ENCODE peak calls at places on chromosomes 11 and 22, in ten cellular contexts. V is Panc1, Y is endothelial cell of umbilical vein, Z is HL-60, O is HCT116, L is transverse colon, G is K562, N is suprapubic skin, D is HepG2, R is stomach. Q is an unnamed sample.

GRCh38 chr22:32852346-32853251 is 51.1 kb downstream of the TIMP3 start:
- DNase-seq in V (no peak), Y (no peak), Z (no peak), O (no peak), L (no peak), G (peak), N (no peak), D (no peak), R (no peak), Q (no peak)

GRCh38 chr11:95108671-95109551 is 19.3 kb downstream of the ENDOD1 start:
- DNase-seq in V (no peak), Y (peak), Z (no peak), O (no peak), L (no peak), G (peak), N (no peak), D (no peak), R (no peak), Q (no peak)

GRCh38 chr11:93849751-93850584 is 450 bp downstream of the VSTM5 start:
- DNase-seq in V (no peak), Y (peak), Z (no peak), O (no peak), L (peak), G (peak), N (no peak), D (no peak), R (peak), Q (no peak)

GRCh38 chr11:76385903-76386302 is 4.8 kb downstream of the GVQW3 start:
- DNase-seq in V (no peak), Y (no peak), Z (no peak), O (no peak), L (peak), G (no peak), N (no peak), D (peak), R (no peak), Q (no peak)

GRCh38 chr11:9831122-9831521 is 167.2 kb downstream of the SWAP70 start:
- DNase-seq in V (no peak), Y (no peak), Z (no peak), O (no peak), L (no peak), G (no peak), N (no peak), D (no peak), R (no peak), Q (no peak)

GRCh38 chr22:19174106-19175025 is 4.2 kb downstream of the SLC25A1 start:
- DNase-seq in V (no peak), Y (no peak), Z (peak), O (no peak), L (no peak), G (no peak), N (no peak), D (peak), R (no peak), Q (no peak)

GRCh38 chr11:28964811-28965210 is 856.6 kb downstream of the METTL15 start:
- DNase-seq in V (no peak), Y (no peak), Z (no peak), O (no peak), L (no peak), G (no peak), N (no peak), D (no peak), R (no peak), Q (no peak)

GRCh38 chr11:28671326-28671725 is 563.1 kb downstream of the METTL15 start:
- DNase-seq in V (no peak), Y (no peak), Z (no peak), O (no peak), L (no peak), G (no peak), N (no peak), D (no peak), R (no peak), Q (no peak)

GRCh38 chr22:30705710-30706651 is 11.3 kb downstream of the OSBP2 start:
- DNase-seq in V (no peak), Y (no peak), Z (no peak), O (peak), L (peak), G (no peak), N (no peak), D (peak), R (no peak), Q (no peak)

GRCh38 chr11:45331839-45332485 is 45.8 kb upstream of the SYT13 start:
- DNase-seq in V (peak), Y (peak), Z (no peak), O (no peak), L (no peak), G (no peak), N (no peak), D (no peak), R (no peak), Q (no peak)

GRCh38 chr11:47413908-47414684 is 5.7 kb downstream of the SLC39A13 start:
- DNase-seq in V (no peak), Y (no peak), Z (no peak), O (no peak), L (no peak), G (no peak), N (no peak), D (no peak), R (no peak), Q (no peak)

GRCh38 chr22:30290318-30290678 is 993 bp upstream of the CASTOR1 start:
- DNase-seq in V (no peak), Y (peak), Z (no peak), O (no peak), L (no peak), G (no peak), N (no peak), D (no peak), R (no peak), Q (no peak)

GRCh38 chr11:37264783-37265182 is 666.7 kb upstream of the RAG2 start:
- DNase-seq in V (no peak), Y (no peak), Z (no peak), O (no peak), L (no peak), G (no peak), N (no peak), D (no peak), R (no peak), Q (no peak)

GRCh38 chr11:114111369-114112042 is 52.0 kb downstream of the ZBTB16 start:
- DNase-seq in V (no peak), Y (peak), Z (no peak), O (no peak), L (no peak), G (no peak), N (no peak), D (no peak), R (no peak), Q (no peak)

GRCh38 chr11:60993611-60994010 is 22.1 kb downstream of the CD6 start:
- DNase-seq in V (no peak), Y (no peak), Z (no peak), O (no peak), L (no peak), G (no peak), N (no peak), D (no peak), R (no peak), Q (no peak)

GRCh38 chr22:19705181-19705934 is 8.9 kb upstream of the SEPTIN5 start:
- DNase-seq in V (no peak), Y (no peak), Z (no peak), O (no peak), L (no peak), G (peak), N (peak), D (no peak), R (no peak), Q (no peak)

GRCh38 chr11:44658451-44658850 is 68.3 kb upstream of the TSPAN18 start:
- DNase-seq in V (no peak), Y (peak), Z (no peak), O (no peak), L (no peak), G (peak), N (no peak), D (no peak), R (no peak), Q (no peak)

GRCh38 chr11:45580399-45580798 is 85.0 kb downstream of the CHST1 start:
- DNase-seq in V (no peak), Y (peak), Z (peak), O (no peak), L (no peak), G (peak), N (no peak), D (no peak), R (no peak), Q (no peak)

GRCh38 chr11:24064309-24064903 is 432.4 kb upstream of the LUZP2 start:
- DNase-seq in V (no peak), Y (no peak), Z (no peak), O (no peak), L (no peak), G (no peak), N (no peak), D (no peak), R (no peak), Q (no peak)

GRCh38 chr22:21966643-21967516 is 14.2 kb upstream of the PPM1F start:
- DNase-seq in V (no peak), Y (no peak), Z (no peak), O (no peak), L (no peak), G (no peak), N (no peak), D (no peak), R (no peak), Q (no peak)

GRCh38 chr11:76620471-76620870 is 50.1 kb downstream of the LRRC32 start:
- DNase-seq in V (peak), Y (peak), Z (no peak), O (no peak), L (no peak), G (no peak), N (peak), D (no peak), R (no peak), Q (no peak)

GRCh38 chr11:100546714-100547113 is 140.4 kb upstream of the ARHGAP42 start:
- DNase-seq in V (no peak), Y (peak), Z (no peak), O (peak), L (peak), G (no peak), N (no peak), D (no peak), R (no peak), Q (no peak)

GRCh38 chr11:38221295-38221694 is 1623.3 kb upstream of the RAG2 start:
- DNase-seq in V (no peak), Y (no peak), Z (no peak), O (no peak), L (no peak), G (no peak), N (no peak), D (no peak), R (no peak), Q (no peak)

GRCh38 chr11:60932605-60933346 is 8.5 kb downstream of the TMEM132A start:
- DNase-seq in V (no peak), Y (no peak), Z (no peak), O (no peak), L (no peak), G (no peak), N (no peak), D (no peak), R (no peak), Q (no peak)

GRCh38 chr11:35347921-35348331 is 71.4 kb downstream of the SLC1A2 start:
- DNase-seq in V (no peak), Y (no peak), Z (no peak), O (no peak), L (no peak), G (no peak), N (no peak), D (no peak), R (no peak), Q (no peak)
- TF ChIP-seq POLR2AphosphoS5 in V (no peak), Y (no peak), Z (no peak), O (no peak), L (no peak), G (no peak), N (no peak), D (no peak), R (no peak), Q (no peak)

DNA sequence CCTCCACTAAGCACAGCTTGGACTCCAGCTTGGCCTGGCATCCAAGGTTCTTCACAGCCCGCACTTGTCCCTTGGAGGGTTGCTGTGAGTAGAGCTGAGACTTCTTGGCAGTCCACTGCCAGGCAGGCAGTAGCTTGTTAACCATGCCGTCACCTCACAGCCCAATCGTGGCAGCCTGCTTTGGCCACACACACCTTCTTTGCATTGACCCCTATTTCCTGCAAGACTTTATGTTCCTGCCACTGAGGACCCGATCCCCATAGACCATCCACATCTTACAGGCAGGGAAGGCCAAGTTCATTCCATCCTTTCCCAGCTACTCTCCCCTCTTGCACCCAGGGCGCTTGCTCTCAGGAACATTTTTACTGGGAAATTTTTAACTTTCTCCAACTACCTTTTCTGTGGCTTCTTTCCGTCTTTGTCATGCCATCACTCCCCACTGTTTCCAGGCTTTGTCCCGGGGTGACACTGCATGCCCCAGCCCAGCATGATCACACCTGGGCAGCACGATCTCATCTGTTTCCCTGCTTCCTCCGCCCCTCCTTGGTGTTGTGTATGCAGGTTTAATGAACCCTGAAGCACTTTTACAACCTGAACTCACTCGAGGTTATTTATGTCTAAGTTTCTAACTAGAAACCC is 2.6 kb upstream of the PYGM start:
- DNase-seq in V (no peak), Y (no peak), Z (no peak), O (no peak), L (no peak), G (peak), N (no peak), D (no peak), R (peak), Q (no peak)
- TF ChIP-seq POLR2AphosphoS5 in V (peak), Y (peak), Z (peak), O (peak), L (no peak), G (peak), N (no peak), D (peak), R (no peak), Q (peak)

GRCh38 chr11:129592191-129592590 is 216.5 kb downstream of the BARX2 start:
- DNase-seq in V (no peak), Y (no peak), Z (no peak), O (no peak), L (no peak), G (no peak), N (no peak), D (no peak), R (no peak), Q (no peak)
- TF ChIP-seq POLR2AphosphoS5 in V (no peak), Y (no peak), Z (no peak), O (no peak), L (no peak), G (no peak), N (no peak), D (no peak), R (no peak), Q (no peak)

GRCh38 chr11:1448166-1448825 is 38.3 kb downstream of the MOB2 start:
- DNase-seq in V (no peak), Y (no peak), Z (no peak), O (no peak), L (no peak), G (peak), N (no peak), D (no peak), R (no peak), Q (no peak)

GRCh38 chr11:1450958-1451710 is 35.4 kb downstream of the MOB2 start:
- DNase-seq in V (no peak), Y (no peak), Z (no peak), O (no peak), L (no peak), G (peak), N (no peak), D (no peak), R (no peak), Q (no peak)

GRCh38 chr11:1448882-1449281 is 37.7 kb downstream of the MOB2 start:
- DNase-seq in V (no peak), Y (no peak), Z (peak), O (no peak), L (no peak), G (no peak), N (no peak), D (no peak), R (no peak), Q (no peak)

GRCh38 chr11:1450344-1450875 is 36.2 kb downstream of the MOB2 start:
- DNase-seq in V (no peak), Y (no peak), Z (no peak), O (no peak), L (no peak), G (no peak), N (no peak), D (no peak), R (no peak), Q (no peak)

GRCh38 chr11:1449516-1450270 is 36.9 kb downstream of the MOB2 start:
- DNase-seq in V (no peak), Y (no peak), Z (no peak), O (no peak), L (no peak), G (no peak), N (no peak), D (no peak), R (no peak), Q (no peak)
- TF ChIP-seq POLR2AphosphoS5 in V (no peak), Y (no peak), Z (no peak), O (no peak), L (no peak), G (no peak), N (no peak), D (no peak), R (no peak), Q (no peak)

DNA sequence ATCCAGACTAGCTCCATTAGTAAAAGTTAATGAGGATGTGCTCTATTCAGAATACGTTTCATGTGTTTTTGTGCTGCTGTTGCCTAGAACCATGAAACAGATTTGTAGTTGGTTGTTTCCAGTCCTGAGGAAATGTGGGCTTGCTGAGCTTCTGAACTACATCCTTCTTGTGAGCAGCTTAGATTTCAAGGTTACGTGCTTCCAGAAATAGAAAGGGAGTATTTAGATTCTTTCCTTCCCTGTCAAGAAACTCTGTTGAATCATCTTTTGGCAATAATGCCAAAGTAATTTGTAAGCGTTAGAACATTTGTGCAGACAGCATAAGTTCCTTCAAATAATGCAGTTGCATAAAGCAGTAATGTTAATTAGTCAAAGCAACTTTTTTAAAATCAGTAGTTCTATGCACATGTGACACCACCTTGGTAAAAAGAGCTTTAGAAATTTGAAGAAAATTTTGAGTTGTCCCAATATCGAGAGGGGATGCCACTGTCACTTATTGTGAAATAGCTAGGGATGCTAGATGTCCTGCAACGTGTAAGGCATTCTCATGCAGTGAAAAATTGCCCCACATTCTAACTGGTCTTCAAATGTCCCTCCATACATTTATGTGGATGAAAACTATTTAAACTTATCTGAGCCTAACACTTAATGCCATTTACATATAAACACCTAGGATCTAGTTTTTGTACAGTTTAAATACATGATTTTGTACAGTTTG is 169.6 kb downstream of the ETS1 start:
- DNase-seq in V (no peak), Y (no peak), Z (no peak), O (no peak), L (no peak), G (no peak), N (no peak), D (no peak), R (no peak), Q (no peak)
- TF ChIP-seq POLR2AphosphoS5 in V (no peak), Y (no peak), Z (no peak), O (no peak), L (no peak), G (no peak), N (no peak), D (no peak), R (no peak), Q (no peak)

Q was measured in GM12892.